ENCODE peak calls at places on chromosomes 16 and 17, in seven cellular contexts. L is mucosa of gallbladder; K is stimulated activated CD8-positive, alpha-beta memory T cell treated with anti-CD3 and anti-CD28 coated beads, Interleukin-4, amount 100 ng/mL, for 24 hours; V is mesenchymal stem cell; A is NCI-H1417; W is SK-N-DZ; G is kidney tubule cell. P is an unnamed sample.

GRCh38 chr17:50908860-50909764 is 43.0 kb upstream of the TOB1 start:
- DNase-seq in G (peak), L (peak), V (no peak), A (peak), K (no peak), W (no peak), P (no peak)

GRCh38 chr16:80936410-80936809 is 70.3 kb downstream of the CMC2 start:
- DNase-seq in A (no peak), G (no peak), L (no peak), W (no peak), V (no peak), K (no peak), P (no peak)

GRCh38 chr17:55567240-55568216 is 56.3 kb upstream of the SMIM36 start:
- DNase-seq in W (peak), V (no peak), K (no peak), G (no peak), A (no peak), L (no peak), P (no peak)

GRCh38 chr17:76145231-76146052 is 4.4 kb upstream of the FOXJ1 start:
- DNase-seq in V (no peak), K (no peak), G (no peak), L (no peak), A (peak), W (no peak), P (no peak)

GRCh38 chr16:88781140-88782077 is 3.6 kb downstream of the PIEZO1 start:
- DNase-seq in V (no peak), G (no peak), W (no peak), K (no peak), A (no peak), L (no peak), P (peak)

GRCh38 chr17:78925662-78926555 is 722 bp upstream of the TIMP2 start:
- DNase-seq in L (peak), K (no peak), V (peak), A (no peak), G (no peak), W (no peak), P (no peak)

GRCh38 chr17:6304894-6305612 is 129.9 kb downstream of the AIPL1 start:
- DNase-seq in G (peak), L (no peak), W (no peak), A (peak), V (no peak), K (no peak), P (no peak)

GRCh38 chr16:3471518-3472176 is 23.6 kb downstream of the C16orf90 start:
- DNase-seq in K (no peak), L (no peak), V (no peak), W (no peak), A (no peak), G (no peak), P (no peak)

GRCh38 chr16:57517397-57518367 is 18.7 kb downstream of the CCDC102A start:
- DNase-seq in K (no peak), V (no peak), L (no peak), W (no peak), A (no peak), G (no peak), P (no peak)

GRCh38 chr17:61477204-61477834 is 25.1 kb downstream of the TBX4 start:
- DNase-seq in G (no peak), A (no peak), W (peak), V (no peak), K (no peak), L (no peak), P (no peak)

P was measured in Jurkat, Clone E6-1.